ENCODE peak calls at places on chromosomes 12 and 14, in nine cellular contexts. One of them, this sample, is unnamed. For H3K4me1 and H3K27me3, the result is how much of the 10 kb centered on the place peaks cover.

GRCh38 chr14:100750762-100751699 is 24.3 kb downstream of the DLK1 start:
- DNase-seq in IMR-90: no peak
- DNase-seq in GM23338: no peak
- DNase-seq in HCT116: no peak
- DNase-seq in lower lobe of right lung: no peak
- DNase-seq in tibial artery: peak
- DNase-seq in suprapubic skin: peak
- DNase-seq in CD8-positive, alpha-beta memory T cell: no peak
- DNase-seq in lung: no peak
- DNase-seq in this sample: no peak

GRCh38 chr12:97716356-97716755 is 253.8 kb downstream of the RMST start:
- DNase-seq in suprapubic skin: no peak
- DNase-seq in CD8-positive, alpha-beta memory T cell: no peak
- DNase-seq in lung: no peak
- DNase-seq in HCT116: no peak
- DNase-seq in GM23338: peak
- DNase-seq in tibial artery: no peak
- DNase-seq in lower lobe of right lung: no peak
- DNase-seq in IMR-90: no peak
- DNase-seq in this sample: no peak

GRCh38 chr12:5096241-5096880 is 52.7 kb downstream of the KCNA5 start:
- DNase-seq in tibial artery: no peak
- DNase-seq in suprapubic skin: no peak
- DNase-seq in GM23338: no peak
- DNase-seq in lung: peak
- DNase-seq in CD8-positive, alpha-beta memory T cell: no peak
- DNase-seq in IMR-90: peak
- DNase-seq in HCT116: peak
- DNase-seq in lower lobe of right lung: no peak
- DNase-seq in this sample: no peak

GRCh38 chr12:59088673-59089072 is 168.4 kb upstream of the LRIG3 start:
- DNase-seq in suprapubic skin: no peak
- DNase-seq in lung: no peak
- DNase-seq in HCT116: no peak
- DNase-seq in CD8-positive, alpha-beta memory T cell: no peak
- DNase-seq in IMR-90: peak
- DNase-seq in tibial artery: no peak
- DNase-seq in lower lobe of right lung: no peak
- DNase-seq in GM23338: peak
- DNase-seq in this sample: no peak

GRCh38 chr14:35366048-35366428 is 38.5 kb downstream of the NFKBIA start:
- DNase-seq in tibial artery: peak
- DNase-seq in suprapubic skin: peak
- DNase-seq in CD8-positive, alpha-beta memory T cell: no peak
- DNase-seq in lung: no peak
- DNase-seq in IMR-90: peak
- DNase-seq in GM23338: no peak
- DNase-seq in HCT116: no peak
- DNase-seq in lower lobe of right lung: peak
- DNase-seq in this sample: no peak

GRCh38 chr12:28568083-28568482 is 377.8 kb downstream of the CCDC91 start:
- DNase-seq in HCT116: no peak
- DNase-seq in IMR-90: peak
- DNase-seq in CD8-positive, alpha-beta memory T cell: no peak
- DNase-seq in suprapubic skin: peak
- DNase-seq in lower lobe of right lung: no peak
- DNase-seq in tibial artery: no peak
- DNase-seq in lung: no peak
- DNase-seq in GM23338: no peak
- DNase-seq in this sample: no peak

GRCh38 chr12:123200414-123200813 is 32.5 kb downstream of the MPHOSPH9 start:
- DNase-seq in IMR-90: no peak
- DNase-seq in lower lobe of right lung: no peak
- DNase-seq in tibial artery: no peak
- DNase-seq in suprapubic skin: no peak
- DNase-seq in GM23338: no peak
- DNase-seq in HCT116: no peak
- DNase-seq in CD8-positive, alpha-beta memory T cell: no peak
- DNase-seq in lung: no peak
- DNase-seq in this sample: peak

GRCh38 chr14:75363570-75364227 is 64.1 kb upstream of the JDP2 start:
- DNase-seq in lung: no peak
- DNase-seq in CD8-positive, alpha-beta memory T cell: no peak
- DNase-seq in tibial artery: no peak
- DNase-seq in GM23338: no peak
- DNase-seq in HCT116: no peak
- DNase-seq in suprapubic skin: no peak
- DNase-seq in lower lobe of right lung: no peak
- DNase-seq in IMR-90: no peak
- DNase-seq in this sample: no peak

GRCh38 chr14:60092516-60092915 is 793 bp downstream of the PCNX4 start:
- DNase-seq in tibial artery: no peak
- DNase-seq in HCT116: no peak
- DNase-seq in lung: no peak
- DNase-seq in IMR-90: peak
- DNase-seq in suprapubic skin: no peak
- DNase-seq in lower lobe of right lung: no peak
- DNase-seq in CD8-positive, alpha-beta memory T cell: no peak
- DNase-seq in GM23338: peak
- DNase-seq in this sample: no peak

GRCh38 chr12:69570000-69570516 is 15.2 kb upstream of the CCT2 start:
- DNase-seq in IMR-90: no peak
- DNase-seq in GM23338: no peak
- DNase-seq in lung: no peak
- DNase-seq in lower lobe of right lung: no peak
- DNase-seq in tibial artery: no peak
- DNase-seq in CD8-positive, alpha-beta memory T cell: no peak
- DNase-seq in HCT116: peak
- DNase-seq in suprapubic skin: no peak
- DNase-seq in this sample: no peak

GRCh38 chr12:109928058-109928656 is 28.1 kb downstream of the TCHP start:
- DNase-seq in IMR-90: no peak
- DNase-seq in GM23338: no peak
- DNase-seq in tibial artery: peak
- DNase-seq in suprapubic skin: peak
- DNase-seq in lung: no peak
- DNase-seq in HCT116: no peak
- DNase-seq in lower lobe of right lung: no peak
- DNase-seq in CD8-positive, alpha-beta memory T cell: no peak
- DNase-seq in this sample: no peak

GRCh38 chr12:32706337-32707024 is 27.4 kb downstream of the DNM1L start:
- DNase-seq in HCT116: no peak
- DNase-seq in lower lobe of right lung: no peak
- DNase-seq in IMR-90: no peak
- DNase-seq in suprapubic skin: no peak
- DNase-seq in lung: no peak
- DNase-seq in CD8-positive, alpha-beta memory T cell: no peak
- DNase-seq in tibial artery: no peak
- DNase-seq in GM23338: no peak
- DNase-seq in this sample: no peak

GRCh38 chr14:68820999-68821683 is 28.3 kb upstream of the ZFP36L1 start:
- DNase-seq in suprapubic skin: no peak
- DNase-seq in IMR-90: no peak
- DNase-seq in lung: no peak
- DNase-seq in GM23338: no peak
- DNase-seq in HCT116: no peak
- DNase-seq in CD8-positive, alpha-beta memory T cell: no peak
- DNase-seq in tibial artery: no peak
- DNase-seq in lower lobe of right lung: no peak
- DNase-seq in this sample: no peak
- H3K27ac ChIP-seq in suprapubic skin: no peak
- H3K27ac ChIP-seq in IMR-90: no peak
- H3K27ac ChIP-seq in lung: no peak
- H3K27ac ChIP-seq in GM23338: no peak
- H3K27ac ChIP-seq in HCT116: peak
- H3K27ac ChIP-seq in CD8-positive, alpha-beta memory T cell: no peak
- H3K27ac ChIP-seq in tibial artery: no peak
- H3K27ac ChIP-seq in lower lobe of right lung: no peak
- H3K27ac ChIP-seq in this sample: peak

GRCh38 chr14:102933618-102934231 is 11.3 kb downstream of the AMN start:
- DNase-seq in suprapubic skin: peak
- DNase-seq in CD8-positive, alpha-beta memory T cell: no peak
- DNase-seq in HCT116: no peak
- DNase-seq in lower lobe of right lung: peak
- DNase-seq in tibial artery: no peak
- DNase-seq in GM23338: no peak
- DNase-seq in IMR-90: no peak
- DNase-seq in lung: no peak
- DNase-seq in this sample: no peak

GRCh38 chr14:102938191-102938590 is 15.7 kb downstream of the AMN start:
- DNase-seq in IMR-90: no peak
- DNase-seq in HCT116: no peak
- DNase-seq in GM23338: no peak
- DNase-seq in suprapubic skin: no peak
- DNase-seq in lower lobe of right lung: peak
- DNase-seq in CD8-positive, alpha-beta memory T cell: no peak
- DNase-seq in lung: no peak
- DNase-seq in tibial artery: no peak
- DNase-seq in this sample: no peak

GRCh38 chr14:102937331-102938175 is 15.1 kb downstream of the AMN start:
- DNase-seq in CD8-positive, alpha-beta memory T cell: no peak
- DNase-seq in GM23338: no peak
- DNase-seq in lower lobe of right lung: peak
- DNase-seq in suprapubic skin: peak
- DNase-seq in tibial artery: no peak
- DNase-seq in HCT116: no peak
- DNase-seq in lung: no peak
- DNase-seq in IMR-90: no peak
- DNase-seq in this sample: no peak

GRCh38 chr14:102932484-102933248 is 10.2 kb downstream of the AMN start:
- DNase-seq in tibial artery: no peak
- DNase-seq in suprapubic skin: no peak
- DNase-seq in lower lobe of right lung: peak
- DNase-seq in GM23338: no peak
- DNase-seq in lung: no peak
- DNase-seq in IMR-90: no peak
- DNase-seq in HCT116: no peak
- DNase-seq in CD8-positive, alpha-beta memory T cell: no peak
- DNase-seq in this sample: no peak

DNA sequence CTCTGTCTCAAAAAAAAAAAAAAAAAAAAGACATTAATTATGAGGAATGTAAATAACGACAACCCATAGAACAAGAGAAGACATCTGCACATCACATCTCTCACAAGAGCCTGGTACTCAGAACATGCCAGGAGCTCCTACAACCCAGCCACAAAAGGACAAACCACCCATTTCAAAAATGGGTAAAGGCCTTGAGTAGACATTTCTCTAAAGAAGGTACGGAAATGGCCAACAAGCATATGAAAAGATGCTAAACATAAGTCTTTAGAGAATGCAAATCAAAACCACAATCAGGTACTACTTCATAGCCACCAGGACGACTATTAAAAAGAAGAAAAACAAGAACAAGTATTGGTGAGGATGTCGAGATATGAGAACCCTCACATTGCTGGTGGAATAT is 13.3 kb downstream of the AMN start:
- DNase-seq in lung: no peak
- DNase-seq in HCT116: no peak
- DNase-seq in suprapubic skin: no peak
- DNase-seq in GM23338: no peak
- DNase-seq in lower lobe of right lung: no peak
- DNase-seq in tibial artery: no peak
- DNase-seq in IMR-90: no peak
- DNase-seq in CD8-positive, alpha-beta memory T cell: no peak
- DNase-seq in this sample: no peak
- H3K4me1 ChIP-seq in lung: under half
- H3K4me1 ChIP-seq in HCT116: under half
- H3K4me1 ChIP-seq in suprapubic skin: under half
- H3K4me1 ChIP-seq in GM23338: under half
- H3K4me1 ChIP-seq in lower lobe of right lung: under half
- H3K4me1 ChIP-seq in tibial artery: under half
- H3K4me1 ChIP-seq in IMR-90: under half
- H3K4me1 ChIP-seq in CD8-positive, alpha-beta memory T cell: under half
- H3K4me1 ChIP-seq in this sample: under half

DNA sequence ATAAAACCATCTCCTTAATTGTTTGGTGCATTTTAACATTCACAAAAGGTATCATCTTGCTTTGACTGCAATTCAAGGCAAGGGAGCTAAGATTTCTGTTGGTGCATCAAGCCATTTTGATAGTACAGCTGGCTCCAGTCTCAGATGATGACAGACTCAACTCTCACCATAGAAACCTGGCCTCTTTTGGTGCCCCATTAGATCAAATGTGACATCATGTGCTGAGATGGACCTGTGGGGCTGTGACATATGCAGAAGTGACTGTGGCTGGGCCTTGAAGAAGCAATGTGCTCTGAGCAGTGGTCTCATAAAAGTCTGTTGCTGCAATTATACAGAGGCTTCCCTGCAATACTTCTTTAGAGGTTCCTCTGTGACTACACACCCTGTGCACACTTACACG is 88.4 kb downstream of the SLC2A13 start:
- DNase-seq in tibial artery: no peak
- DNase-seq in suprapubic skin: no peak
- DNase-seq in HCT116: no peak
- DNase-seq in lung: no peak
- DNase-seq in IMR-90: no peak
- DNase-seq in CD8-positive, alpha-beta memory T cell: no peak
- DNase-seq in lower lobe of right lung: no peak
- DNase-seq in GM23338: no peak
- DNase-seq in this sample: no peak
- H3K27me3 ChIP-seq in tibial artery: under half
- H3K27me3 ChIP-seq in suprapubic skin: under half
- H3K27me3 ChIP-seq in HCT116: under half
- H3K27me3 ChIP-seq in lung: under half
- H3K27me3 ChIP-seq in IMR-90: under half
- H3K27me3 ChIP-seq in CD8-positive, alpha-beta memory T cell: under half
- H3K27me3 ChIP-seq in lower lobe of right lung: under half
- H3K27me3 ChIP-seq in GM23338: under half
- H3K27me3 ChIP-seq in this sample: under half

GRCh38 chr12:55636116-55636655 is 506 bp upstream of the OR10P1 start:
- DNase-seq in suprapubic skin: no peak
- DNase-seq in IMR-90: no peak
- DNase-seq in GM23338: no peak
- DNase-seq in lung: no peak
- DNase-seq in tibial artery: no peak
- DNase-seq in HCT116: no peak
- DNase-seq in CD8-positive, alpha-beta memory T cell: no peak
- DNase-seq in lower lobe of right lung: no peak
- DNase-seq in this sample: no peak

GRCh38 chr12:55637467-55637866 is 775 bp downstream of the OR10P1 start:
- DNase-seq in CD8-positive, alpha-beta memory T cell: no peak
- DNase-seq in tibial artery: no peak
- DNase-seq in GM23338: no peak
- DNase-seq in IMR-90: no peak
- DNase-seq in HCT116: no peak
- DNase-seq in lung: no peak
- DNase-seq in lower lobe of right lung: no peak
- DNase-seq in suprapubic skin: no peak
- DNase-seq in this sample: no peak

GRCh38 chr12:55642275-55643068 is 5.8 kb downstream of the OR10P1 start:
- DNase-seq in lung: no peak
- DNase-seq in IMR-90: no peak
- DNase-seq in GM23338: no peak
- DNase-seq in HCT116: no peak
- DNase-seq in tibial artery: no peak
- DNase-seq in CD8-positive, alpha-beta memory T cell: no peak
- DNase-seq in lower lobe of right lung: peak
- DNase-seq in suprapubic skin: no peak
- DNase-seq in this sample: no peak

GRCh38 chr12:55636853-55637252 is at the start of gene OR10P1:
- DNase-seq in tibial artery: no peak
- DNase-seq in lung: no peak
- DNase-seq in CD8-positive, alpha-beta memory T cell: no peak
- DNase-seq in GM23338: no peak
- DNase-seq in IMR-90: no peak
- DNase-seq in HCT116: no peak
- DNase-seq in suprapubic skin: no peak
- DNase-seq in lower lobe of right lung: no peak
- DNase-seq in this sample: no peak

GRCh38 chr12:55641595-55641994 is 4.9 kb downstream of the OR10P1 start:
- DNase-seq in GM23338: no peak
- DNase-seq in tibial artery: no peak
- DNase-seq in HCT116: no peak
- DNase-seq in IMR-90: no peak
- DNase-seq in CD8-positive, alpha-beta memory T cell: no peak
- DNase-seq in lung: no peak
- DNase-seq in suprapubic skin: no peak
- DNase-seq in lower lobe of right lung: no peak
- DNase-seq in this sample: no peak
- H3K27ac ChIP-seq in GM23338: no peak
- H3K27ac ChIP-seq in tibial artery: no peak
- H3K27ac ChIP-seq in HCT116: no peak
- H3K27ac ChIP-seq in IMR-90: no peak
- H3K27ac ChIP-seq in CD8-positive, alpha-beta memory T cell: no peak
- H3K27ac ChIP-seq in lung: no peak
- H3K27ac ChIP-seq in suprapubic skin: no peak
- H3K27ac ChIP-seq in lower lobe of right lung: peak
- H3K27ac ChIP-seq in this sample: no peak

This sample was measured in naive thymus-derived CD4-positive, alpha-beta T cell.